ENCODE peak calls at places on chromosomes 2 and 18, in six cellular contexts. O is H1, P is K562, B is GM12891, Z is GM12878, X is HepG2. W is an unnamed sample.

GRCh38 chr2:86686460-86686859 is 33.6 kb upstream of the RMND5A start:
- DNase-seq in X (no peak), P (no peak), B (no peak), O (no peak), Z (no peak), W (no peak)

GRCh38 chr18:68417166-68417776 is 297.6 kb downstream of the TMX3 start:
- DNase-seq in P (no peak), X (no peak), O (no peak), B (no peak), Z (no peak), W (no peak)

GRCh38 chr2:126893153-126893552 is 5.5 kb upstream of the TEX51 start:
- DNase-seq in X (no peak), O (no peak), P (no peak), B (no peak), Z (no peak), W (no peak)

GRCh38 chr18:21335927-21336488 is 94.0 kb downstream of the GREB1L start:
- DNase-seq in P (no peak), X (no peak), B (no peak), O (no peak), Z (no peak), W (no peak)

GRCh38 chr2:223486741-223487140 is 115.4 kb downstream of the SCG2 start:
- DNase-seq in X (no peak), P (no peak), Z (no peak), O (no peak), B (no peak), W (no peak)

GRCh38 chr2:34337735-34338134 is 738.6 kb upstream of the FAM98A start:
- DNase-seq in X (no peak), P (no peak), B (no peak), O (no peak), Z (no peak), W (no peak)

GRCh38 chr2:67974564-67975430 is 88.0 kb downstream of the C1D start:
- DNase-seq in P (no peak), X (no peak), O (no peak), Z (no peak), B (no peak), W (no peak)

GRCh38 chr2:206556357-206556949 is 85.8 kb upstream of the FAM237A start:
- DNase-seq in P (peak; percentile 12), O (no peak), Z (no peak), B (no peak), X (peak; percentile 25), W (no peak)

GRCh38 chr18:54220406-54220805 is 4.1 kb downstream of the MBD2 start:
- DNase-seq in X (no peak), Z (no peak), P (no peak), B (no peak), O (no peak), W (no peak)

GRCh38 chr2:55093381-55093780 is 43.1 kb upstream of the RTN4 start:
- DNase-seq in B (no peak), O (no peak), P (no peak), Z (no peak), X (no peak), W (no peak)

GRCh38 chr2:222076978-222077690 is 221.7 kb downstream of the PAX3 start:
- DNase-seq in B (no peak), O (no peak), X (no peak), Z (no peak), P (no peak), W (no peak)

GRCh38 chr2:229218329-229218921 is 52.7 kb downstream of the PID1 start:
- DNase-seq in Z (no peak), B (no peak), X (no peak), P (no peak), O (no peak), W (no peak)

GRCh38 chr2:208069186-208069585 is 43.9 kb upstream of the PLEKHM3 start:
- DNase-seq in Z (no peak), B (no peak), O (no peak), X (no peak), P (no peak), W (no peak)

GRCh38 chr2:62539892-62540785 is 34.1 kb upstream of the TMEM17 start:
- DNase-seq in B (no peak), O (no peak), P (no peak), X (peak; percentile 94), Z (no peak), W (no peak)

GRCh38 chr2:157150747-157151146 is 106.8 kb upstream of the GALNT5 start:
- DNase-seq in O (no peak), P (no peak), B (no peak), X (peak; percentile 12), Z (peak; percentile 68), W (peak; percentile 1)

GRCh38 chr2:86194751-86195054 is 559 bp downstream of the IMMT start:
- DNase-seq in B (no peak), P (no peak), O (no peak), Z (peak; percentile 70), X (no peak), W (no peak)

GRCh38 chr2:232941912-232942595 is 71.0 kb downstream of the NGEF start:
- DNase-seq in P (no peak), B (no peak), Z (no peak), O (no peak), X (no peak), W (no peak)

GRCh38 chr2:12223732-12224131 is 477.3 kb downstream of the LPIN1 start:
- DNase-seq in P (no peak), Z (no peak), X (no peak), O (no peak), B (no peak), W (no peak)

GRCh38 chr2:53130441-53130943 is 637.1 kb upstream of the CHAC2 start:
- DNase-seq in B (no peak), X (no peak), Z (no peak), O (no peak), P (no peak), W (no peak)

GRCh38 chr2:121816797-121817196 is 61.3 kb downstream of the TSN start:
- DNase-seq in P (no peak), X (no peak), B (no peak), O (no peak), Z (no peak), W (no peak)

GRCh38 chr18:46152436-46152807 is 48.2 kb downstream of the HAUS1 start:
- DNase-seq in B (no peak), Z (no peak), O (no peak), X (no peak), P (no peak), W (no peak)

GRCh38 chr2:181805228-181806038 is 86.1 kb upstream of the ITPRID2 start:
- DNase-seq in P (no peak), Z (no peak), B (no peak), X (no peak), O (no peak), W (no peak)

GRCh38 chr2:144712277-144712944 is 192.5 kb upstream of the ZEB2 start:
- DNase-seq in X (no peak), O (no peak), Z (no peak), P (no peak), B (no peak), W (no peak)

GRCh38 chr2:118312963-118313756 is 224.9 kb downstream of the INSIG2 start:
- DNase-seq in X (no peak), O (peak; percentile 53), Z (no peak), P (peak; percentile 14), B (no peak), W (no peak)

GRCh38 chr18:36672437-36673344 is 156.1 kb downstream of the TPGS2 start:
- DNase-seq in O (no peak), X (no peak), P (no peak), Z (no peak), B (no peak), W (no peak)

GRCh38 chr2:203909946-203910476 is 26.6 kb upstream of the ICOS start:
- DNase-seq in B (no peak), O (no peak), X (no peak), P (no peak), Z (no peak), W (no peak)

GRCh38 chr2:165535443-165535842 is 65.9 kb downstream of the CSRNP3 start:
- DNase-seq in P (no peak), X (no peak), O (no peak), Z (no peak), B (no peak), W (no peak)

GRCh38 chr2:20737505-20737904 is 70.6 kb downstream of the GDF7 start:
- DNase-seq in P (no peak), B (peak; percentile 13), X (no peak), O (no peak), Z (peak; percentile 70), W (no peak)
- TF ChIP-seq TAF1 in P (no peak), B (no peak), X (no peak), O (no peak), Z (no peak), W (no peak)

GRCh38 chr2:25877431-25878360 is 591 bp downstream of the ASXL2 start:
- DNase-seq in Z (peak; percentile 40), P (peak; percentile 66), B (peak; percentile 37), X (peak; percentile 76), O (peak; percentile 67), W (peak; percentile 46)
- TF ChIP-seq POLR2A in Z (peak; percentile 3), P (peak; percentile 83), B (no peak), X (no peak), O (peak; percentile 35), W (no peak)

GRCh38 chr2:8608411-8608954 is 73.4 kb upstream of the ID2 start:
- DNase-seq in X (no peak), O (no peak), B (no peak), P (no peak), Z (peak; percentile 39), W (no peak)
- TF ChIP-seq TAF1 in X (no peak), O (no peak), B (no peak), P (no peak), Z (no peak), W (no peak)

GRCh38 chr2:96867756-96868554 is 1.9 kb downstream of the SEMA4C start:
- DNase-seq in X (no peak), O (no peak), Z (no peak), P (no peak), B (no peak), W (no peak)

GRCh38 chr2:96870631-96871255 is 863 bp upstream of the SEMA4C start:
- DNase-seq in O (no peak), Z (no peak), P (peak; percentile 45), X (no peak), B (no peak), W (no peak)

GRCh38 chr2:96868555-96869280 is 1.2 kb downstream of the SEMA4C start:
- DNase-seq in P (peak; percentile 88), Z (peak; percentile 33), B (peak; percentile 89), O (peak; percentile 86), X (peak; percentile 95), W (peak; percentile 83)

GRCh38 chr2:96869281-96869823 is 528 bp downstream of the SEMA4C start:
- DNase-seq in P (peak; percentile 74), X (peak; percentile 48), Z (no peak), B (no peak), O (peak; percentile 71), W (no peak)

DNA sequence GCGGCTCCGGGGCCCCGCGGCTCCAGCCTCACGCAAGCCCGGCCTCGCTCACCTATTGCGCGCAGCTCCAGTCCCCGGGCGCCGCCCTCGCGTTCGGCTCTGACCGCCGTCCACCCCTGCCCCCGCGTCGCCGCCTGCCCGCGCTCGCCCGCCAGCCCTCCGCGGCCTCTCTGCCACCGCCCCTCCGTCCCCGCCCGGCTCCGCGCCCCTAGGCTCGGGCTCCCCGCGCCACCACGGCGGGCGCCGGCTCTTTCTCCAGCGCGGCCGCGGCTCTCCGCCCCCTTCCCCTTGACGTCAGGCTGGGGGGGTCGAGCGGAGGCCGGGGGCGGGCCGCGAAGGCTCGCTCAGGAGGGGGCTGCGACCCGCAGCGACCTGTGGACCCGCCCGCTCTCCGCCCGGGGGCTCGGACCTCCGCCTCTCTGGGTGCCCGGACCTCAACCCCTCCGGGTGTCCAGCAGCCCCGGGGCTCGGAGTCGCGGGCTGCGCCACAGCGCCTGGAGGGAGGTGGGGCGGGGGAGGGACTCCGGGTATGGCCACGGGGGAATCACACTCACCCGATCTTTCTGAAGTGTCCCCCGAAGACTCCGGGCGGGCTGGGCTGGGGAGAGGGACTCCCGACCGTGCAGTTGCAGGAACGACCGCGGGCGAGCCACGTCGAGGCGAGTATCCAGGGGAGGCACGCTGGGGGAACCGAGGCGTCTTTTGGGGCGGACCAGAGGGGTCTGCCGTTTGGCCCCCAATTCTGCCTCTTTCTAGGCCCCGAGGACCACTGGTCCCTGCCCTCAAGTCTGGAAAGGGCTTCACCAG is at the start of gene SEMA4C:
- DNase-seq in P (peak; percentile 79), O (peak; percentile 74), X (no peak), B (peak; percentile 62), Z (no peak), W (no peak)
- TF ChIP-seq POLR2A in P (no peak), O (no peak), X (no peak), B (no peak), Z (peak; percentile 66), W (peak; percentile 53)